ENCODE peak calls at places on chromosome 20, in six cellular contexts. K, A, E, P, H and Q are unnamed samples.

GRCh38 chr20:62822788-62823651 is 6.2 kb downstream of the COL9A3 start:
- DNase-seq in K (peak), A (peak), E (no peak), P (no peak), H (peak), Q (peak)

GRCh38 chr20:8967641-8968245 is 101.1 kb upstream of the PLCB4 start:
- DNase-seq in K (no peak), A (no peak), E (no peak), P (no peak), H (no peak), Q (no peak)

GRCh38 chr20:6533828-6534388 is 233.6 kb upstream of the BMP2 start:
- DNase-seq in K (peak), A (no peak), E (peak), P (no peak), H (no peak), Q (no peak)

GRCh38 chr20:32613596-32614053 is 28.5 kb upstream of the NOL4L start:
- DNase-seq in K (no peak), A (no peak), E (no peak), P (no peak), H (no peak), Q (no peak)

GRCh38 chr20:497979-498378 is 35.6 kb upstream of the TBC1D20 start:
- DNase-seq in K (no peak), A (no peak), E (no peak), P (no peak), H (no peak), Q (no peak)

GRCh38 chr20:17557675-17558006 is 12.2 kb upstream of the DSTN start:
- DNase-seq in K (peak), A (no peak), E (peak), P (no peak), H (no peak), Q (no peak)

GRCh38 chr20:49747707-49748524 is 34.2 kb upstream of the B4GALT5 start:
- DNase-seq in K (peak), A (no peak), E (peak), P (no peak), H (no peak), Q (no peak)

GRCh38 chr20:21780528-21780927 is 75.1 kb downstream of the PAX1 start:
- DNase-seq in K (no peak), A (no peak), E (no peak), P (no peak), H (no peak), Q (no peak)

GRCh38 chr20:58891686-58892125 is 39.2 kb downstream of the GNAS start:
- DNase-seq in K (no peak), A (peak), E (peak), P (peak), H (no peak), Q (peak)

GRCh38 chr20:45095753-45096371 is 5.1 kb downstream of the KCNS1 start:
- DNase-seq in K (peak), A (peak), E (peak), P (peak), H (peak), Q (peak)

GRCh38 chr20:3687655-3688054 is 5.8 kb upstream of the ADAM33 start:
- DNase-seq in K (peak), A (no peak), E (peak), P (no peak), H (no peak), Q (peak)

GRCh38 chr20:49306903-49307336 is 29.1 kb upstream of the ZNFX1 start:
- DNase-seq in K (no peak), A (no peak), E (no peak), P (no peak), H (no peak), Q (no peak)

GRCh38 chr20:35497780-35498189 is 31.7 kb downstream of the C20orf173 start:
- DNase-seq in K (no peak), A (no peak), E (no peak), P (no peak), H (no peak), Q (no peak)

GRCh38 chr20:17562804-17563305 is 7.0 kb upstream of the DSTN start:
- DNase-seq in K (peak), A (no peak), E (peak), P (no peak), H (peak), Q (peak)

GRCh38 chr20:43544501-43544900 is 14.3 kb upstream of the SGK2 start:
- DNase-seq in K (no peak), A (no peak), E (no peak), P (no peak), H (no peak), Q (no peak)

GRCh38 chr20:5000263-5001173 is 792 bp downstream of the SLC23A2 start:
- DNase-seq in K (peak), A (peak), E (peak), P (no peak), H (peak), Q (peak)

GRCh38 chr20:35368616-35369423 is 43.0 kb downstream of the UQCC1 start:
- DNase-seq in K (no peak), A (peak), E (no peak), P (no peak), H (no peak), Q (peak)

GRCh38 chr20:573414-574296 is 30.1 kb upstream of the CSNK2A1 start:
- DNase-seq in K (no peak), A (no peak), E (no peak), P (no peak), H (no peak), Q (peak)

GRCh38 chr20:59152559-59153354 is 10.9 kb upstream of the ZNF831 start:
- DNase-seq in K (no peak), A (no peak), E (no peak), P (no peak), H (no peak), Q (no peak)

GRCh38 chr20:34915749-34916455 is 39.5 kb downstream of the ACSS2 start:
- DNase-seq in K (no peak), A (no peak), E (no peak), P (no peak), H (no peak), Q (no peak)

GRCh38 chr20:63846128-63846771 is 15.0 kb upstream of the ABHD16B start:
- DNase-seq in K (no peak), A (peak), E (peak), P (no peak), H (peak), Q (peak)

GRCh38 chr20:60857708-60858107 is 394.4 kb upstream of the CDH4 start:
- DNase-seq in K (peak), A (no peak), E (peak), P (no peak), H (no peak), Q (no peak)
- H4K8ac ChIP-seq in K (no peak), A (no peak), E (no peak), P (no peak), H (no peak), Q (no peak)

DNA sequence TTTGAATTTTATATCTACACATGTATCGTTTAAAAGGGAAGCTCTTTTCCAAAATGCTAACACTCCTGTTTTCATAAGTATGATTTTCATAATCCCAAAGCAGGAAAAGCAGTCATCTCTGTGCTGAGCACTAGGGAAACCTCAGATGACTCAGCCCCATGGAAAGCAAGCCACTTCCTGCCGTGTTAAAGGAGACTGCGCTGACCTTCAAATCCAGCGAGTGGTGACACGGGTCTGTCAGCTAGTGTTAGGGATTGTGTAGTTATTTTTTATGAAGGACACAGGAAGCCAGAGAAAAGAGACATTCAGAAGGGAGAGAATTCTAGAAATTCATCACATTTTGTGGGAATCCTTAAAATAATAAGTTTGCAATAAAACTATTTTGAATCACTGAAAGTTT is 57.0 kb upstream of the CD93 start:
- DNase-seq in K (peak), A (no peak), E (peak), P (no peak), H (no peak), Q (peak)
- H4K8ac ChIP-seq in K (peak), A (no peak), E (no peak), P (no peak), H (no peak), Q (no peak)

GRCh38 chr20:20019123-20019522 is 2.0 kb downstream of the NAA20 start:
- DNase-seq in K (no peak), A (no peak), E (no peak), P (no peak), H (no peak), Q (no peak)

GRCh38 chr20:20014659-20015058 is 2.5 kb upstream of the NAA20 start:
- DNase-seq in K (no peak), A (no peak), E (no peak), P (no peak), H (no peak), Q (no peak)

GRCh38 chr20:20018366-20018765 is 1.2 kb downstream of the NAA20 start:
- DNase-seq in K (no peak), A (no peak), E (no peak), P (no peak), H (no peak), Q (no peak)

GRCh38 chr20:20017001-20017851 is at the start of gene NAA20:
- DNase-seq in K (peak), A (peak), E (peak), P (peak), H (peak), Q (peak)

DNA sequence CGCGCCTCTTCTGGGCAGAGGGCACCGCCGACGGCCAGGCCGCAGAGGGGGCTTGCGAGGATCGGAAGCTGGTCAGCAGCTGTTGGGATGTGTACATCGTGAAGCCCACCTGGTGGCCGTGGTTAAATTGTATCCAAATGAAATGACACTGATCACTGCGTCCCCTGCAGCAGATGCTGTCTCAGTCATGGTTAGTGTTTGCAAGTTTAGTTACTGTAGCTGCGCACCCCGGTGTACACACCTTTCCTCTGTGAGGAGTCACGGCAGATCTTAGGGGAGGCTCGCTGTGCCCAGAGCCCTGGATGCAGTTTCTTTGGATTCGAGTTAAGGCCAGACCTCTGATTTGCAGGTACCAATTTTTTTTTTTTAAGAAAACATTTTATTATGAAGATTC is 687 bp downstream of the NAA20 start:
- DNase-seq in K (no peak), A (no peak), E (no peak), P (no peak), H (no peak), Q (peak)
- H4K8ac ChIP-seq in K (peak), A (no peak), E (peak), P (peak), H (no peak), Q (no peak)

GRCh38 chr20:53599039-53599362 is 5.4 kb upstream of the ZNF217 start:
- DNase-seq in K (no peak), A (no peak), E (no peak), P (no peak), H (no peak), Q (no peak)
- H4K8ac ChIP-seq in K (no peak), A (no peak), E (no peak), P (no peak), H (no peak), Q (no peak)

DNA sequence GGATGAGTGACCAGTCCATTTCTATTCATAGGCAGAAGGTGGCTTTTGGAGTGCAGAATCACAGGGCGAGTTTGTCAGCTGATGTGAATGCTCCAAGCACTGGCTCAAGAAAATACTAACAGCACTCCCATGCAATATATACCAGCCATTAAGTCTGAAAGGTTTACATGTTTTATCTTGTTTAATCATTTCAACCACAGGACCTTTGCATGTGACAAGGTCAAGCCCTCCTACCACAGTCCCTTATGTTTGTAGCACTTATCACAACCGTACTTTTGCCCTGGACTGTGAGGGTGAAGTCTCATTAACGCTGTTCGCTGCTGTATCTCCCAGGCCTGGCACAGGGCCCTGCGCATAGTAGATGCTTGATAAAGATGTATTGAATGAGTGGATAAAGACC is 99.3 kb upstream of the PMEPA1 start:
- DNase-seq in K (no peak), A (no peak), E (no peak), P (no peak), H (no peak), Q (no peak)
- H4K8ac ChIP-seq in K (no peak), A (no peak), E (no peak), P (no peak), H (no peak), Q (no peak)

GRCh38 chr20:39756828-39757227 is 794.7 kb downstream of the DHX35 start:
- DNase-seq in K (no peak), A (no peak), E (no peak), P (no peak), H (no peak), Q (no peak)
- H4K8ac ChIP-seq in K (no peak), A (no peak), E (no peak), P (no peak), H (no peak), Q (no peak)

GRCh38 chr20:31602779-31603441 is 2.2 kb upstream of the ID1 start:
- DNase-seq in K (peak), A (no peak), E (peak), P (no peak), H (no peak), Q (no peak)
- H4K8ac ChIP-seq in K (peak), A (no peak), E (no peak), P (no peak), H (no peak), Q (no peak)

DNA sequence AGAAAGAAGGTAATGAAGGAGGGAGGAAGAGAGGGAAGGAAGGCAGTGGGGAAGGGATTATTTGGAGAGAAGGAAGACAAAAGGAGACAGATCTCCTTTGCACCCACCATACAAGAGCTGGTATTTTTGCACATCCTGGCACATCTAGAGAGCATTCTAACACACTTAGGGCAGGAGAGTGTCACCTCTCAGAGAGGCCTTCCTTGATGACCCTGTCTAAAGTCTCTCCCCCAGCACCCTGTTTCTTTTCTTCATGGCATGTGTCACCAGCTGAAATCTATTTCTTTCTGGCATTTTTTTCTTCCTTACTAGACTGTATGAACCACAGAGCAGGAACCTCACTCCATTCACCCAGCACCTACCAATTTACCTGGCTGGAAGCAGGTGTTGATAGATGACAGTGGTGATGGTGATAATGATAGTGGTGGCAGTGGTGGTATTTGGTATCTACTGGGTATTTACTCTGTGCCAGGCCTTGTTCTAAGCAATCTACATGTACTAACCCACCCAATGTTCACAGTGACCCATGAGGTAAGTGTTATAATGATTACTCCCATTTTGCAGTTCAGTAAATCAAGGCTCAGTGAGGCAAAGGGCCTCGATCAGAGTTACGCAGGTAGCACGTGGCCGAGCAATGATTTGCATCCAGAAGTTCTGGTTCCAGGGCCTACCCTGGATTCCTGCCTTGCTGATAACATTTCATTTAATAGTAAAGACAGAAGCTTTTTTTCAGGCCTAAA is 131.8 kb downstream of the NFATC2 start:
- DNase-seq in K (no peak), A (no peak), E (no peak), P (no peak), H (no peak), Q (no peak)
- H4K8ac ChIP-seq in K (no peak), A (no peak), E (no peak), P (no peak), H (no peak), Q (no peak)

DNA sequence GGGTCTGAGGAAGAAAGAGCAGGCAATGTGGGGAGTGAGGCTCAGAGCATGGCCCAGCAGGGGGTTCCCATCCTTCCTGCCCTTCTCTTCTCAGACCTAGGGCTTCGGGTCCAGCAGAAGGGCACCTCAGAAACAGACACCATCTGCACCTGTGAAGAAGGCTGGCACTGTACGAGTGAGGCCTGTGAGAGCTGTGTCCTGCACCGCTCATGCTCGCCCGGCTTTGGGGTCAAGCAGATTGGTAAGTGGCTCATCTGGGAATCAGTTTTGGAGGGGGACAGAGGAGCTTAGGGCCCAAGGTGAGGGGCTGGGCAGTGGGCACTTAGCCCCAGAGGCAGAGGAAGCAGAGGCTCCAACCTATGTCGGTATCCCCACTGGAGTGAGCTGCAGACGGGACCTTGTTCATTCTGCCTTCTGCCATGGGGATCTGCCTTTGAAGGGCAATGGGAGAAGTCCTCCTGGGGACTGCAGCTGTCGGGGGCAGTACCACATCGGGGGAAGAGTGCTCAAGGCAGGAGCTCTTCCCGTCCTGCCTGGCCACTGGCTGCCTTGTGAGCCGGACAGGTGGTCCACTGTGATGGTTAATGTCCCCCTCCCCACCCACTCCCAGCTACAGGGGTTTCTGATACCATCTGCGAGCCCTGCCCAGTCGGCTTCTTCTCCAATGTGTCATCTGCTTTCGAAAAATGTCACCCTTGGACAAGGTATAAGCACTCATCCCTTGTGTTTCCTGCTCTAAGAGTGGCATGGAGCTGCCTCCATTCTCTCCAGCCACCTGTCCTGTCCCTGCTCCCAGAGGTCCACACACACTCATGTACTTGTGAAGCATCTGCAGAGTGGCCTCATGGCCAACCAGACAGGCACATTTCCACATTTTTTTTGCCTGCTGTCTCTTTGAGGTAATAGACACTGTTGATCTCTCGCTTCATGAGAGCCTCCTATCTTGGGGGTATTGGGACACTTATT is 4.7 kb downstream of the CD40 start:
- DNase-seq in K (no peak), A (no peak), E (no peak), P (no peak), H (no peak), Q (no peak)
- H4K8ac ChIP-seq in K (no peak), A (no peak), E (no peak), P (no peak), H (no peak), Q (no peak)